ENCODE peak calls at places on chromosomes 16 and 17, in nine cellular contexts. Z is hepatocyte, O is astrocyte of the spinal cord, U is A549, W is bronchial epithelial cell, I is fibroblast of villous mesenchyme, P is DND-41, T is trophoblast cell, L is ovary. J is an unnamed sample.

GRCh38 chr17:83062011-83062817 is 17.2 kb upstream of the METRNL start:
- DNase-seq in O (no peak), Z (no peak), U (no peak), P (no peak), L (peak), I (no peak), T (no peak), W (no peak), J (no peak)

GRCh38 chr16:88759245-88759975 is 25.6 kb downstream of the PIEZO1 start:
- DNase-seq in O (peak), U (no peak), L (peak), T (no peak), W (no peak), P (no peak), I (peak), Z (peak), J (no peak)

GRCh38 chr17:77330602-77331081 is 189.9 kb downstream of the SEC14L1 start:
- DNase-seq in I (no peak), L (no peak), U (no peak), Z (no peak), O (no peak), W (no peak), T (no peak), P (no peak), J (no peak)

GRCh38 chr16:59698341-59698979 is 964.3 kb upstream of the GOT2 start:
- DNase-seq in I (peak), W (peak), L (no peak), T (no peak), Z (no peak), U (no peak), P (no peak), O (peak), J (peak)

GRCh38 chr17:17752822-17753448 is 71.7 kb downstream of the RAI1 start:
- DNase-seq in L (no peak), T (no peak), I (no peak), P (no peak), U (no peak), W (no peak), Z (no peak), O (no peak), J (no peak)

GRCh38 chr17:68437979-68438877 is 19.1 kb downstream of the WIPI1 start:
- DNase-seq in P (peak), W (peak), L (no peak), Z (peak), O (peak), T (no peak), I (peak), U (no peak), J (no peak)

GRCh38 chr16:19116711-19117449 is 3.1 kb downstream of the ITPRIPL2 start:
- DNase-seq in I (peak), O (no peak), P (no peak), L (no peak), T (peak), W (peak), U (no peak), Z (no peak), J (no peak)

GRCh38 chr16:55498101-55498500 is 10.8 kb upstream of the LPCAT2 start:
- DNase-seq in P (no peak), O (no peak), I (no peak), Z (no peak), L (no peak), W (no peak), U (no peak), T (no peak), J (no peak)

GRCh38 chr16:71895679-71896385 is 501 bp downstream of the IST1 start:
- DNase-seq in L (no peak), W (peak), Z (peak), U (peak), P (peak), O (peak), I (peak), T (peak), J (peak)

GRCh38 chr17:75864448-75864871 is 9.3 kb upstream of the WBP2 start:
- DNase-seq in I (peak), Z (peak), P (peak), W (peak), L (peak), U (no peak), O (peak), T (no peak), J (peak)

GRCh38 chr17:30376621-30377452 is 1.9 kb upstream of the CPD start:
- DNase-seq in P (peak), I (peak), W (no peak), Z (peak), U (no peak), T (no peak), L (peak), O (peak), J (peak)

GRCh38 chr16:19697756-19698318 is 20.2 kb downstream of the KNOP1 start:
- DNase-seq in P (no peak), I (no peak), T (no peak), Z (no peak), O (no peak), L (no peak), W (no peak), U (no peak), J (no peak)

GRCh38 chr16:19595043-19595767 is 39.7 kb downstream of the VPS35L start:
- DNase-seq in L (peak), Z (no peak), T (peak), I (peak), W (peak), U (peak), O (peak), P (no peak), J (peak)

GRCh38 chr16:73071131-73071940 is 23.4 kb upstream of the ZFHX3 start:
- DNase-seq in I (peak), O (peak), U (no peak), T (no peak), P (no peak), L (peak), Z (peak), W (no peak), J (no peak)

GRCh38 chr17:77042688-77043330 is 98.0 kb upstream of the SEC14L1 start:
- DNase-seq in I (no peak), U (no peak), W (no peak), P (no peak), T (no peak), L (no peak), Z (no peak), O (no peak), J (no peak)

GRCh38 chr16:19175492-19176262 is 7.6 kb downstream of the SYT17 start:
- DNase-seq in L (no peak), O (no peak), I (peak), U (no peak), Z (no peak), T (peak), W (no peak), P (no peak), J (no peak)

GRCh38 chr17:61770752-61771533 is 92.4 kb downstream of the BRIP1 start:
- DNase-seq in L (no peak), T (no peak), I (peak), W (no peak), O (peak), P (no peak), U (no peak), Z (no peak), J (no peak)

GRCh38 chr17:78988152-78988551 is 8.4 kb upstream of the LGALS3BP start:
- DNase-seq in L (no peak), P (no peak), I (no peak), Z (no peak), W (no peak), O (no peak), U (no peak), T (no peak), J (no peak)

GRCh38 chr16:529012-529575 is 1.6 kb downstream of the CAPN15 start:
- DNase-seq in P (peak), O (no peak), Z (no peak), I (no peak), U (no peak), W (no peak), L (no peak), T (no peak), J (no peak)

GRCh38 chr16:73778872-73779271 is 517.7 kb upstream of the PSMD7 start:
- DNase-seq in L (no peak), U (no peak), T (no peak), I (no peak), P (no peak), Z (no peak), O (no peak), W (no peak), J (no peak)

GRCh38 chr16:87661561-87661960 is 59.3 kb downstream of the JPH3 start:
- DNase-seq in L (peak), W (peak), P (peak), I (peak), T (peak), Z (peak), O (peak), U (peak), J (peak)

GRCh38 chr16:50183316-50183715 is 30.2 kb downstream of the TENT4B start:
- DNase-seq in L (no peak), Z (no peak), O (peak), W (peak), U (no peak), T (no peak), P (no peak), I (peak), J (peak)

GRCh38 chr16:3525951-3526350 is 25.1 kb downstream of the CLUAP1 start:
- DNase-seq in U (no peak), Z (no peak), I (no peak), O (no peak), L (no peak), W (no peak), P (no peak), T (no peak), J (no peak)

GRCh38 chr17:68290268-68290954 is 516 bp downstream of the SLC16A6 start:
- DNase-seq in T (no peak), Z (peak), L (peak), O (no peak), W (no peak), U (no peak), I (no peak), P (peak), J (no peak)

GRCh38 chr16:89170346-89171215 is 967 bp upstream of the CDH15 start:
- DNase-seq in I (no peak), T (no peak), O (no peak), L (no peak), U (no peak), Z (peak), W (peak), P (peak), J (no peak)

GRCh38 chr17:58156839-58157803 is 8.9 kb downstream of the OR4D1 start:
- DNase-seq in W (no peak), U (peak), I (peak), L (no peak), O (no peak), Z (peak), P (no peak), T (no peak), J (no peak)

GRCh38 chr16:53664724-53665345 is 38.8 kb downstream of the RPGRIP1L start:
- DNase-seq in I (peak), Z (peak), U (no peak), W (peak), T (no peak), L (no peak), P (no peak), O (peak), J (peak)

GRCh38 chr17:50659220-50659619 is 24.5 kb downstream of the ABCC3 start:
- DNase-seq in I (no peak), W (no peak), U (no peak), P (no peak), T (no peak), Z (no peak), O (no peak), L (no peak), J (no peak)

GRCh38 chr17:82031885-82032627 is 578 bp downstream of the RAC3 start:
- DNase-seq in U (no peak), O (no peak), L (no peak), T (no peak), I (no peak), Z (peak), P (no peak), W (peak), J (no peak)

GRCh38 chr16:7332611-7333010 is at the start of gene RBFOX1:
- DNase-seq in O (no peak), T (no peak), Z (no peak), L (no peak), U (no peak), I (no peak), P (no peak), W (no peak), J (no peak)

GRCh38 chr17:63834431-63835166 is 7.1 kb upstream of the FTSJ3 start:
- DNase-seq in L (no peak), T (peak), W (peak), O (peak), I (peak), P (peak), Z (peak), U (peak), J (peak)

GRCh38 chr17:48595107-48595999 is 1.8 kb upstream of the HOXB5 start:
- DNase-seq in O (no peak), U (no peak), W (no peak), L (no peak), P (no peak), Z (no peak), I (no peak), T (no peak), J (no peak)

GRCh38 chr17:48594412-48595106 is 980 bp upstream of the HOXB5 start:
- DNase-seq in T (no peak), L (no peak), W (no peak), Z (no peak), U (no peak), I (no peak), O (peak), P (no peak), J (no peak)

GRCh38 chr17:48593126-48593829 is at the start of gene HOXB5:
- DNase-seq in L (no peak), U (no peak), O (no peak), T (no peak), W (no peak), P (no peak), Z (peak), I (peak), J (no peak)

GRCh38 chr17:48592592-48592991 is 987 bp downstream of the HOXB5 start:
- DNase-seq in U (no peak), Z (no peak), L (no peak), P (no peak), O (no peak), I (no peak), T (no peak), W (no peak), J (no peak)

GRCh38 chr17:48593840-48594411 is 347 bp upstream of the HOXB5 start:
- DNase-seq in I (peak), W (peak), O (peak), T (peak), Z (peak), P (peak), L (no peak), U (peak), J (peak)
- H3K4me3 ChIP-seq in I (peak), W (no peak), O (peak), T (no peak), Z (no peak), P (no peak), L (peak), U (peak), J (peak)

GRCh38 chr17:38354466-38354865 is 2.8 kb downstream of the SOCS7 start:
- DNase-seq in W (no peak), L (no peak), I (no peak), T (no peak), O (no peak), U (no peak), Z (no peak), P (no peak), J (no peak)
- H3K4me3 ChIP-seq in W (no peak), L (no peak), I (peak), T (no peak), O (no peak), U (no peak), Z (no peak), P (peak), J (no peak)

GRCh38 chr17:56708670-56709410 is 115.3 kb downstream of the NOG start:
- DNase-seq in P (no peak), I (no peak), O (no peak), L (no peak), T (no peak), U (no peak), Z (no peak), W (no peak), J (no peak)
- H3K4me3 ChIP-seq in P (no peak), I (no peak), O (no peak), L (no peak), T (no peak), U (no peak), Z (no peak), W (no peak), J (no peak)

GRCh38 chr16:57993452-57993851 is 7.0 kb downstream of the ZNF319 start:
- DNase-seq in T (no peak), Z (no peak), W (peak), O (no peak), I (no peak), L (no peak), P (no peak), U (no peak), J (no peak)
- H3K4me3 ChIP-seq in T (no peak), Z (no peak), W (no peak), O (no peak), I (no peak), L (no peak), P (no peak), U (no peak), J (no peak)

GRCh38 chr17:48818361-48818841 is 1.4 kb upstream of the TTLL6 start:
- DNase-seq in U (no peak), P (no peak), T (no peak), Z (no peak), I (no peak), W (no peak), L (no peak), O (no peak), J (no peak)
- H3K4me3 ChIP-seq in U (no peak), P (no peak), T (no peak), Z (no peak), I (no peak), W (no peak), L (no peak), O (no peak), J (no peak)

GRCh38 chr17:64938290-64938689 is 19.0 kb upstream of the LRRC37A3 start:
- DNase-seq in T (peak), P (no peak), L (no peak), W (peak), I (no peak), Z (no peak), O (no peak), U (no peak), J (no peak)
- H3K4me3 ChIP-seq in T (no peak), P (no peak), L (no peak), W (no peak), I (no peak), Z (no peak), O (no peak), U (no peak), J (no peak)

DNA sequence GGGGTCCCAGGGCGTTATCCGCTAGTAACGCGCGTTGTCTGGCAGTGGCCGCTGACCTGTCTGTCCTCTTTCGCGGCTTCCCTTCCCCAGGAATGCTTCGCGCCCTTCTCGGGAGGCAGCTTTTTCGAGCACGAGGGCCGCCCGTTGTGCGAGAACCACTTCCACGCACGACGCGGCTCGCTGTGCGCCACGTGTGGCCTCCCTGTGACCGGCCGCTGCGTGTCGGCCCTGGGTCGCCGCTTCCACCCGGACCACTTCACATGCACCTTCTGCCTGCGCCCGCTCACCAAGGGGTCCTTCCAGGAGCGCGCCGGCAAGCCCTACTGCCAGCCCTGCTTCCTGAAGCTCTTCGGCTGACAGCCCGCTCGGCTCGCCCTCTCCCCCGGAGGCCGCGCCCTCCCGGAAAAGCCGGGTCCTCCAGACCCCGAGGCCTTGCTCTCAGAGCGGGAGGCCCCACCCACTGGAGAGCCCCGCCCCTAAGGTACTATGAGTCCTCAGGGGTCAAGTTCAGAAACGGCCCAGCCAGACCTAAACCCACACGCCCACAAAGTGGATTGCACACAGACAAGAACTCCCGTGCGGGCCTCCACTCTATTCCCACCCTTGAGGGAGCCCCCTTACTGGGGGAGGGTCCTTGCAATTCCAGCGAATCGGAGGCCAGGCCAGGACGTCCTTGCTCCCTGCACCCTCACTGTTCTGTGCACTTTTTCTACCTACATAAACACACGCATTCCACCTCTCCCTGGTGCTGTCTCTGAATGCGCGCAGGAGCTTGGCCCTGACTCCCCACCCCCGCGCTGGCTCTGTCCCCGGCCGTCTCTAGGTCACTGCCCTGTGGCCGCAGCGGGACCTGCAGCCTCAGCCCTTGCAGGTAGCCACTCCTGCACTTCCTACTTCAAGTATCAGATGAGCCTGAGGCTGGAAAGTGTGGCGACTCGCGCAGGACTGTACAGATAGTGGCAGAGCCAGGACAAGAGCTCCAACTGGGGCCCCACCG is 5.4 kb upstream of the SLC5A2 start:
- DNase-seq in P (peak), Z (peak), L (no peak), U (no peak), O (no peak), T (peak), I (no peak), W (no peak), J (no peak)
- H3K4me3 ChIP-seq in P (peak), Z (no peak), L (no peak), U (no peak), O (no peak), T (peak), I (no peak), W (no peak), J (no peak)